ENCODE peak calls at places on chromosome 4, in nine cellular contexts. Y is NCI-H187; F is stimulated activated CD8-positive, alpha-beta memory T cell treated with anti-CD3 and anti-CD28 coated beads, Interleukin-4, amount 100 ng/mL, for 24 hours; E is activated T-helper 1 cell treated with anti-CD3 and anti-CD28 coated beads, Interleukin-2, amount 50 U/mL, for 16 hours; T is GM12891; K is choroid plexus epithelial cell; V is RWPE1; R is fibroblast of lung; L is GDM1. G is an unnamed sample.

GRCh38 chr4:56134272-56134671 is 185.5 kb downstream of the CEP135 start:
- DNase-seq in Y (no peak), F (no peak), E (no peak), T (no peak), K (peak), V (no peak), R (peak), L (no peak), G (no peak)

GRCh38 chr4:140094701-140095420 is 59.1 kb downstream of the MAML3 start:
- DNase-seq in Y (no peak), F (peak), E (peak), T (no peak), K (no peak), V (no peak), R (peak), L (peak), G (no peak)

GRCh38 chr4:44425614-44426208 is 22.9 kb downstream of the KCTD8 start:
- DNase-seq in Y (no peak), F (no peak), E (no peak), T (no peak), K (peak), V (peak), R (peak), L (no peak), G (no peak)

GRCh38 chr4:1413221-1413663 is 7.0 kb upstream of the NKX1-1 start:
- DNase-seq in Y (no peak), F (no peak), E (no peak), T (no peak), K (no peak), V (no peak), R (no peak), L (no peak), G (no peak)

GRCh38 chr4:3340703-3341088 is 47.9 kb downstream of the RGS12 start:
- DNase-seq in Y (peak), F (no peak), E (no peak), T (no peak), K (no peak), V (peak), R (no peak), L (no peak), G (no peak)

GRCh38 chr4:150366487-150366999 is 215.4 kb upstream of the MAB21L2 start:
- DNase-seq in Y (peak), F (no peak), E (no peak), T (peak), K (no peak), V (no peak), R (no peak), L (no peak), G (peak)

GRCh38 chr4:3344104-3344503 is 51.3 kb downstream of the RGS12 start:
- DNase-seq in Y (no peak), F (no peak), E (no peak), T (no peak), K (no peak), V (no peak), R (no peak), L (no peak), G (no peak)

GRCh38 chr4:98722000-98722399 is 63.6 kb upstream of the TSPAN5 start:
- DNase-seq in Y (no peak), F (no peak), E (no peak), T (no peak), K (no peak), V (no peak), R (no peak), L (no peak), G (no peak)

GRCh38 chr4:166169111-166169510 is 296.1 kb downstream of the TLL1 start:
- DNase-seq in Y (no peak), F (no peak), E (no peak), T (no peak), K (peak), V (no peak), R (no peak), L (no peak), G (no peak)

GRCh38 chr4:114116861-114117260 is 137.4 kb upstream of the ARSJ start:
- DNase-seq in Y (no peak), F (no peak), E (no peak), T (no peak), K (no peak), V (no peak), R (no peak), L (no peak), G (no peak)

GRCh38 chr4:121273191-121273590 is 107.6 kb downstream of the QRFPR start:
- DNase-seq in Y (no peak), F (no peak), E (no peak), T (no peak), K (no peak), V (no peak), R (no peak), L (no peak), G (no peak)

GRCh38 chr4:104138154-104138553 is 356.5 kb downstream of the CXXC4 start:
- DNase-seq in Y (no peak), F (no peak), E (no peak), T (no peak), K (no peak), V (no peak), R (no peak), L (no peak), G (no peak)

GRCh38 chr4:111639876-111640275 is 505.4 kb upstream of the FAM241A start:
- DNase-seq in Y (no peak), F (no peak), E (no peak), T (no peak), K (peak), V (peak), R (peak), L (no peak), G (no peak)

GRCh38 chr4:808860-809570 is 16.9 kb downstream of the CPLX1 start:
- DNase-seq in Y (no peak), F (no peak), E (no peak), T (no peak), K (no peak), V (no peak), R (no peak), L (no peak), G (no peak)

GRCh38 chr4:107183155-107183774 is 147.2 kb upstream of the DKK2 start:
- DNase-seq in Y (no peak), F (no peak), E (no peak), T (no peak), K (peak), V (peak), R (peak), L (no peak), G (no peak)

GRCh38 chr4:153426207-153426886 is 39.8 kb upstream of the TMEM131L start:
- DNase-seq in Y (no peak), F (no peak), E (no peak), T (no peak), K (no peak), V (no peak), R (no peak), L (no peak), G (no peak)

GRCh38 chr4:10077492-10078335 is 38.9 kb downstream of the WDR1 start:
- DNase-seq in Y (no peak), F (no peak), E (no peak), T (peak), K (no peak), V (no peak), R (no peak), L (no peak), G (no peak)

GRCh38 chr4:17398035-17398434 is 113.9 kb downstream of the QDPR start:
- DNase-seq in Y (no peak), F (no peak), E (no peak), T (no peak), K (no peak), V (no peak), R (no peak), L (no peak), G (no peak)

GRCh38 chr4:81562093-81562492 is 90.4 kb upstream of the RASGEF1B start:
- DNase-seq in Y (no peak), F (no peak), E (no peak), T (peak), K (no peak), V (no peak), R (no peak), L (peak), G (no peak)

GRCh38 chr4:122747883-122748282 is 15.4 kb downstream of the BBS12 start:
- DNase-seq in Y (no peak), F (no peak), E (no peak), T (no peak), K (peak), V (no peak), R (peak), L (no peak), G (no peak)

GRCh38 chr4:96486563-96486962 is 646.7 kb downstream of the PDHA2 start:
- DNase-seq in Y (no peak), F (no peak), E (no peak), T (no peak), K (no peak), V (peak), R (no peak), L (no peak), G (no peak)

GRCh38 chr4:81062001-81062400 is 31.5 kb downstream of the BMP3 start:
- DNase-seq in Y (no peak), F (no peak), E (no peak), T (no peak), K (no peak), V (no peak), R (no peak), L (no peak), G (no peak)

GRCh38 chr4:155822572-155822971 is 43.5 kb downstream of the ASIC5 start:
- DNase-seq in Y (no peak), F (no peak), E (no peak), T (no peak), K (peak), V (no peak), R (peak), L (no peak), G (no peak)

GRCh38 chr4:67918428-67918827 is 34.6 kb upstream of the TMPRSS11D start:
- DNase-seq in Y (no peak), F (no peak), E (no peak), T (no peak), K (no peak), V (peak), R (no peak), L (no peak), G (no peak)

GRCh38 chr4:116925900-116926457 is 159.4 kb downstream of the TRAM1L1 start:
- DNase-seq in Y (no peak), F (no peak), E (no peak), T (no peak), K (peak), V (no peak), R (peak), L (no peak), G (no peak)

GRCh38 chr4:121168865-121169281 is 4.8 kb upstream of the TNIP3 start:
- DNase-seq in Y (no peak), F (no peak), E (no peak), T (no peak), K (no peak), V (no peak), R (no peak), L (no peak), G (no peak)